ENCODE peak calls at places on chromosomes 11 and 22, in seven cellular contexts. One of them, this sample, is unnamed.
A peak's percentile ranks its signal among the peaks of the same experiment; 100 is the strongest.

GRCh38 chr11:1918436-1919315 is 827 bp upstream of the TNNT3 start:
- DNase-seq in SK-N-SH: peak; percentile 38
- DNase-seq in uterus: peak; percentile 35
- DNase-seq in A549: no peak
- DNase-seq in activated effector memory CD4-positive, alpha-beta T cell treated with Interleukin-2 at 50 U/mL for 16 hours: no peak
- DNase-seq in AG10803: no peak
- DNase-seq in HEK293T: no peak
- DNase-seq in this sample: no peak

GRCh38 chr22:19066531-19067271 is 55.5 kb downstream of the DGCR2 start:
- DNase-seq in SK-N-SH: no peak
- DNase-seq in uterus: peak; percentile 59
- DNase-seq in A549: no peak
- DNase-seq in activated effector memory CD4-positive, alpha-beta T cell treated with Interleukin-2 at 50 U/mL for 16 hours: no peak
- DNase-seq in AG10803: peak; percentile 80
- DNase-seq in HEK293T: no peak
- DNase-seq in this sample: no peak

GRCh38 chr11:1619449-1619848 is 2.5 kb downstream of the KRTAP5-4 start:
- DNase-seq in SK-N-SH: no peak
- DNase-seq in uterus: no peak
- DNase-seq in A549: no peak
- DNase-seq in activated effector memory CD4-positive, alpha-beta T cell treated with Interleukin-2 at 50 U/mL for 16 hours: no peak
- DNase-seq in AG10803: no peak
- DNase-seq in HEK293T: no peak
- DNase-seq in this sample: no peak

GRCh38 chr22:38465673-38466490 is 2.0 kb upstream of the KDELR3 start:
- DNase-seq in SK-N-SH: no peak
- DNase-seq in uterus: no peak
- DNase-seq in A549: no peak
- DNase-seq in activated effector memory CD4-positive, alpha-beta T cell treated with Interleukin-2 at 50 U/mL for 16 hours: no peak
- DNase-seq in AG10803: no peak
- DNase-seq in HEK293T: no peak
- DNase-seq in this sample: no peak

GRCh38 chr22:17370766-17371181 is 1.5 kb downstream of the CECR2 start:
- DNase-seq in SK-N-SH: no peak
- DNase-seq in uterus: no peak
- DNase-seq in A549: no peak
- DNase-seq in activated effector memory CD4-positive, alpha-beta T cell treated with Interleukin-2 at 50 U/mL for 16 hours: no peak
- DNase-seq in AG10803: no peak
- DNase-seq in HEK293T: no peak
- DNase-seq in this sample: no peak

GRCh38 chr11:86660011-86660595 is 12.3 kb downstream of the ME3 start:
- DNase-seq in SK-N-SH: peak; percentile 11
- DNase-seq in uterus: no peak
- DNase-seq in A549: no peak
- DNase-seq in activated effector memory CD4-positive, alpha-beta T cell treated with Interleukin-2 at 50 U/mL for 16 hours: no peak
- DNase-seq in AG10803: peak; percentile 89
- DNase-seq in HEK293T: no peak
- DNase-seq in this sample: no peak

GRCh38 chr22:50032109-50032871 is 19.7 kb upstream of the IL17REL start:
- DNase-seq in SK-N-SH: peak; percentile 22
- DNase-seq in uterus: no peak
- DNase-seq in A549: no peak
- DNase-seq in activated effector memory CD4-positive, alpha-beta T cell treated with Interleukin-2 at 50 U/mL for 16 hours: no peak
- DNase-seq in AG10803: no peak
- DNase-seq in HEK293T: no peak
- DNase-seq in this sample: no peak

GRCh38 chr11:17272823-17273222 is 3.7 kb upstream of the NUCB2 start:
- DNase-seq in SK-N-SH: no peak
- DNase-seq in uterus: no peak
- DNase-seq in A549: no peak
- DNase-seq in activated effector memory CD4-positive, alpha-beta T cell treated with Interleukin-2 at 50 U/mL for 16 hours: no peak
- DNase-seq in AG10803: no peak
- DNase-seq in HEK293T: no peak
- DNase-seq in this sample: no peak

GRCh38 chr11:78022397-78023396 is at the start of gene KCTD14:
- DNase-seq in SK-N-SH: peak; percentile 14
- DNase-seq in uterus: peak; percentile 38
- DNase-seq in A549: no peak
- DNase-seq in activated effector memory CD4-positive, alpha-beta T cell treated with Interleukin-2 at 50 U/mL for 16 hours: no peak
- DNase-seq in AG10803: no peak
- DNase-seq in HEK293T: no peak
- DNase-seq in this sample: peak; percentile 74

GRCh38 chr11:128328955-128329551 is 258.3 kb downstream of the ETS1 start:
- DNase-seq in SK-N-SH: no peak
- DNase-seq in uterus: no peak
- DNase-seq in A549: no peak
- DNase-seq in activated effector memory CD4-positive, alpha-beta T cell treated with Interleukin-2 at 50 U/mL for 16 hours: no peak
- DNase-seq in AG10803: no peak
- DNase-seq in HEK293T: no peak
- DNase-seq in this sample: no peak

GRCh38 chr22:45993841-45994240 is 16.9 kb upstream of the WNT7B start:
- DNase-seq in SK-N-SH: no peak
- DNase-seq in uterus: no peak
- DNase-seq in A549: no peak
- DNase-seq in activated effector memory CD4-positive, alpha-beta T cell treated with Interleukin-2 at 50 U/mL for 16 hours: no peak
- DNase-seq in AG10803: no peak
- DNase-seq in HEK293T: no peak
- DNase-seq in this sample: no peak

GRCh38 chr11:45289369-45289768 is 3.2 kb upstream of the SYT13 start:
- DNase-seq in SK-N-SH: no peak
- DNase-seq in uterus: no peak
- DNase-seq in A549: peak; percentile 66
- DNase-seq in activated effector memory CD4-positive, alpha-beta T cell treated with Interleukin-2 at 50 U/mL for 16 hours: no peak
- DNase-seq in AG10803: peak; percentile 27
- DNase-seq in HEK293T: no peak
- DNase-seq in this sample: no peak

GRCh38 chr11:118909619-118910308 is 16.0 kb downstream of the BCL9L start:
- DNase-seq in SK-N-SH: no peak
- DNase-seq in uterus: no peak
- DNase-seq in A549: no peak
- DNase-seq in activated effector memory CD4-positive, alpha-beta T cell treated with Interleukin-2 at 50 U/mL for 16 hours: no peak
- DNase-seq in AG10803: peak; percentile 24
- DNase-seq in HEK293T: no peak
- DNase-seq in this sample: no peak

GRCh38 chr11:65104628-65105027 is 7.0 kb upstream of the TM7SF2 start:
- DNase-seq in SK-N-SH: no peak
- DNase-seq in uterus: no peak
- DNase-seq in A549: no peak
- DNase-seq in activated effector memory CD4-positive, alpha-beta T cell treated with Interleukin-2 at 50 U/mL for 16 hours: no peak
- DNase-seq in AG10803: no peak
- DNase-seq in HEK293T: no peak
- DNase-seq in this sample: no peak

GRCh38 chr11:368414-369335 is 624 bp upstream of the B4GALNT4 start:
- DNase-seq in SK-N-SH: peak; percentile 67
- DNase-seq in uterus: no peak
- DNase-seq in A549: peak; percentile 46
- DNase-seq in activated effector memory CD4-positive, alpha-beta T cell treated with Interleukin-2 at 50 U/mL for 16 hours: no peak
- DNase-seq in AG10803: no peak
- DNase-seq in HEK293T: no peak
- DNase-seq in this sample: no peak

GRCh38 chr11:73394416-73395296 is 18.5 kb downstream of the RELT start:
- DNase-seq in SK-N-SH: no peak
- DNase-seq in uterus: no peak
- DNase-seq in A549: no peak
- DNase-seq in activated effector memory CD4-positive, alpha-beta T cell treated with Interleukin-2 at 50 U/mL for 16 hours: no peak
- DNase-seq in AG10803: no peak
- DNase-seq in HEK293T: no peak
- DNase-seq in this sample: no peak

GRCh38 chr11:44566952-44567875 is 1.8 kb downstream of the CD82 start:
- DNase-seq in SK-N-SH: no peak
- DNase-seq in uterus: no peak
- DNase-seq in A549: no peak
- DNase-seq in activated effector memory CD4-positive, alpha-beta T cell treated with Interleukin-2 at 50 U/mL for 16 hours: no peak
- DNase-seq in AG10803: no peak
- DNase-seq in HEK293T: no peak
- DNase-seq in this sample: no peak

GRCh38 chr11:9787260-9787659 is 123.4 kb downstream of the SWAP70 start:
- DNase-seq in SK-N-SH: no peak
- DNase-seq in uterus: no peak
- DNase-seq in A549: no peak
- DNase-seq in activated effector memory CD4-positive, alpha-beta T cell treated with Interleukin-2 at 50 U/mL for 16 hours: no peak
- DNase-seq in AG10803: peak; percentile 36
- DNase-seq in HEK293T: no peak
- DNase-seq in this sample: no peak

GRCh38 chr11:68956142-68956541 is 24.6 kb downstream of the MRGPRD start:
- DNase-seq in SK-N-SH: peak; percentile 70
- DNase-seq in uterus: no peak
- DNase-seq in A549: no peak
- DNase-seq in activated effector memory CD4-positive, alpha-beta T cell treated with Interleukin-2 at 50 U/mL for 16 hours: peak; percentile 8
- DNase-seq in AG10803: no peak
- DNase-seq in HEK293T: peak; percentile 67
- DNase-seq in this sample: no peak

GRCh38 chr11:134587345-134587744 is 175.3 kb upstream of the B3GAT1 start:
- DNase-seq in SK-N-SH: no peak
- DNase-seq in uterus: no peak
- DNase-seq in A549: no peak
- DNase-seq in activated effector memory CD4-positive, alpha-beta T cell treated with Interleukin-2 at 50 U/mL for 16 hours: no peak
- DNase-seq in AG10803: no peak
- DNase-seq in HEK293T: no peak
- DNase-seq in this sample: no peak

GRCh38 chr11:61516675-61517516 is 8.3 kb downstream of the LRRC10B start:
- DNase-seq in SK-N-SH: peak; percentile 93
- DNase-seq in uterus: peak; percentile 46
- DNase-seq in A549: peak; percentile 28
- DNase-seq in activated effector memory CD4-positive, alpha-beta T cell treated with Interleukin-2 at 50 U/mL for 16 hours: peak; percentile 32
- DNase-seq in AG10803: no peak
- DNase-seq in HEK293T: peak; percentile 79
- DNase-seq in this sample: peak; percentile 32

GRCh38 chr22:48098936-48099245 is 1336.4 kb downstream of the TBC1D22A start:
- DNase-seq in SK-N-SH: no peak
- DNase-seq in uterus: peak; percentile 1
- DNase-seq in A549: no peak
- DNase-seq in activated effector memory CD4-positive, alpha-beta T cell treated with Interleukin-2 at 50 U/mL for 16 hours: no peak
- DNase-seq in AG10803: no peak
- DNase-seq in HEK293T: no peak
- DNase-seq in this sample: no peak

GRCh38 chr22:26586556-26587325 is 3.2 kb downstream of the TPST2 start:
- DNase-seq in SK-N-SH: no peak
- DNase-seq in uterus: no peak
- DNase-seq in A549: no peak
- DNase-seq in activated effector memory CD4-positive, alpha-beta T cell treated with Interleukin-2 at 50 U/mL for 16 hours: no peak
- DNase-seq in AG10803: no peak
- DNase-seq in HEK293T: no peak
- DNase-seq in this sample: no peak

GRCh38 chr11:10429526-10429925 is 25.5 kb upstream of the AMPD3 start:
- DNase-seq in SK-N-SH: no peak
- DNase-seq in uterus: no peak
- DNase-seq in A549: no peak
- DNase-seq in activated effector memory CD4-positive, alpha-beta T cell treated with Interleukin-2 at 50 U/mL for 16 hours: no peak
- DNase-seq in AG10803: no peak
- DNase-seq in HEK293T: no peak
- DNase-seq in this sample: no peak

GRCh38 chr11:44556735-44557409 is 8.6 kb upstream of the CD82 start:
- DNase-seq in SK-N-SH: no peak
- DNase-seq in uterus: peak; percentile 67
- DNase-seq in A549: peak; percentile 64
- DNase-seq in activated effector memory CD4-positive, alpha-beta T cell treated with Interleukin-2 at 50 U/mL for 16 hours: peak; percentile 43
- DNase-seq in AG10803: peak; percentile 50
- DNase-seq in HEK293T: no peak
- DNase-seq in this sample: peak; percentile 14

GRCh38 chr11:117929568-117930207 is 486 bp upstream of the TMPRSS13 start:
- DNase-seq in SK-N-SH: no peak
- DNase-seq in uterus: no peak
- DNase-seq in A549: no peak
- DNase-seq in activated effector memory CD4-positive, alpha-beta T cell treated with Interleukin-2 at 50 U/mL for 16 hours: no peak
- DNase-seq in AG10803: no peak
- DNase-seq in HEK293T: no peak
- DNase-seq in this sample: no peak

GRCh38 chr11:118883368-118884071 is at the start of gene CXCR5:
- DNase-seq in SK-N-SH: no peak
- DNase-seq in uterus: no peak
- DNase-seq in A549: no peak
- DNase-seq in activated effector memory CD4-positive, alpha-beta T cell treated with Interleukin-2 at 50 U/mL for 16 hours: no peak
- DNase-seq in AG10803: no peak
- DNase-seq in HEK293T: no peak
- DNase-seq in this sample: no peak

GRCh38 chr11:46404476-46405017 is 13.0 kb upstream of the CHRM4 start:
- DNase-seq in SK-N-SH: no peak
- DNase-seq in uterus: no peak
- DNase-seq in A549: no peak
- DNase-seq in activated effector memory CD4-positive, alpha-beta T cell treated with Interleukin-2 at 50 U/mL for 16 hours: no peak
- DNase-seq in AG10803: peak; percentile 43
- DNase-seq in HEK293T: no peak
- DNase-seq in this sample: no peak

GRCh38 chr11:116558504-116559252 is 214.1 kb downstream of the BUD13 start:
- DNase-seq in SK-N-SH: no peak
- DNase-seq in uterus: no peak
- DNase-seq in A549: no peak
- DNase-seq in activated effector memory CD4-positive, alpha-beta T cell treated with Interleukin-2 at 50 U/mL for 16 hours: no peak
- DNase-seq in AG10803: peak; percentile 68
- DNase-seq in HEK293T: no peak
- DNase-seq in this sample: no peak

GRCh38 chr11:32365192-32365591 is 70.1 kb downstream of the WT1 start:
- DNase-seq in SK-N-SH: no peak
- DNase-seq in uterus: no peak
- DNase-seq in A549: no peak
- DNase-seq in activated effector memory CD4-positive, alpha-beta T cell treated with Interleukin-2 at 50 U/mL for 16 hours: no peak
- DNase-seq in AG10803: no peak
- DNase-seq in HEK293T: no peak
- DNase-seq in this sample: no peak

GRCh38 chr11:29343465-29344333 is 673.1 kb downstream of the KCNA4 start:
- DNase-seq in SK-N-SH: peak; percentile 36
- DNase-seq in uterus: peak; percentile 17
- DNase-seq in A549: peak; percentile 72
- DNase-seq in activated effector memory CD4-positive, alpha-beta T cell treated with Interleukin-2 at 50 U/mL for 16 hours: no peak
- DNase-seq in AG10803: peak; percentile 50
- DNase-seq in HEK293T: peak; percentile 60
- DNase-seq in this sample: no peak

GRCh38 chr11:46657186-46657585 is 39.8 kb downstream of the ATG13 start:
- DNase-seq in SK-N-SH: no peak
- DNase-seq in uterus: no peak
- DNase-seq in A549: no peak
- DNase-seq in activated effector memory CD4-positive, alpha-beta T cell treated with Interleukin-2 at 50 U/mL for 16 hours: no peak
- DNase-seq in AG10803: no peak
- DNase-seq in HEK293T: no peak
- DNase-seq in this sample: no peak

GRCh38 chr11:2180775-2181370 is 9.3 kb upstream of the TH start:
- DNase-seq in SK-N-SH: no peak
- DNase-seq in uterus: no peak
- DNase-seq in A549: no peak
- DNase-seq in activated effector memory CD4-positive, alpha-beta T cell treated with Interleukin-2 at 50 U/mL for 16 hours: no peak
- DNase-seq in AG10803: no peak
- DNase-seq in HEK293T: no peak
- DNase-seq in this sample: no peak

GRCh38 chr11:102109896-102110760 is at the start of gene YAP1:
- DNase-seq in SK-N-SH: peak; percentile 72
- DNase-seq in uterus: peak; percentile 93
- DNase-seq in A549: peak; percentile 93
- DNase-seq in activated effector memory CD4-positive, alpha-beta T cell treated with Interleukin-2 at 50 U/mL for 16 hours: peak; percentile 53
- DNase-seq in AG10803: peak; percentile 97
- DNase-seq in HEK293T: peak; percentile 78
- DNase-seq in this sample: no peak

GRCh38 chr11:118436639-118437045 is 350 bp downstream of the KMT2A start:
- DNase-seq in SK-N-SH: no peak
- DNase-seq in uterus: no peak
- DNase-seq in A549: no peak
- DNase-seq in activated effector memory CD4-positive, alpha-beta T cell treated with Interleukin-2 at 50 U/mL for 16 hours: no peak
- DNase-seq in AG10803: no peak
- DNase-seq in HEK293T: peak; percentile 27
- DNase-seq in this sample: no peak

GRCh38 chr11:11555228-11555627 is 66.6 kb downstream of the GALNT18 start:
- DNase-seq in SK-N-SH: peak; percentile 63
- DNase-seq in uterus: no peak
- DNase-seq in A549: no peak
- DNase-seq in activated effector memory CD4-positive, alpha-beta T cell treated with Interleukin-2 at 50 U/mL for 16 hours: no peak
- DNase-seq in AG10803: no peak
- DNase-seq in HEK293T: no peak
- DNase-seq in this sample: no peak

GRCh38 chr11:47162426-47162825 is 14.3 kb downstream of the ARFGAP2 start:
- DNase-seq in SK-N-SH: no peak
- DNase-seq in uterus: no peak
- DNase-seq in A549: no peak
- DNase-seq in activated effector memory CD4-positive, alpha-beta T cell treated with Interleukin-2 at 50 U/mL for 16 hours: no peak
- DNase-seq in AG10803: no peak
- DNase-seq in HEK293T: no peak
- DNase-seq in this sample: no peak